ENCODE peak calls at places on chromosomes 11 and 22, in nine cellular contexts. P, S, W, U, O, N, E, Q and A are unnamed samples.

GRCh38 chr11:105588001-105588400 is 21.9 kb upstream of the GRIA4 start:
- DNase-seq in P (no peak), S (no peak), W (no peak), U (no peak), O (no peak), N (no peak), E (no peak), Q (no peak), A (no peak)

GRCh38 chr11:76246271-76246933 is 40.1 kb upstream of the WNT11 start:
- DNase-seq in P (no peak), S (no peak), W (no peak), U (no peak), O (no peak), N (no peak), E (no peak), Q (no peak), A (no peak)

GRCh38 chr22:32627091-32627490 is 152.5 kb downstream of the FBXO7 start:
- DNase-seq in P (no peak), S (no peak), W (no peak), U (peak; percentile 23), O (no peak), N (no peak), E (no peak), Q (no peak), A (no peak)

GRCh38 chr11:19281041-19281440 is 40.3 kb upstream of the E2F8 start:
- DNase-seq in P (no peak), S (no peak), W (no peak), U (no peak), O (no peak), N (peak; percentile 23), E (no peak), Q (no peak), A (no peak)

GRCh38 chr11:35662061-35662648 is 420 bp upstream of the TRIM44 start:
- DNase-seq in P (peak; percentile 55), S (no peak), W (no peak), U (peak; percentile 92), O (peak; percentile 19), N (peak; percentile 27), E (no peak), Q (no peak), A (no peak)

GRCh38 chr22:29716814-29717213 is 3.0 kb upstream of the CABP7 start:
- DNase-seq in P (peak; percentile 38), S (peak; percentile 86), W (peak; percentile 70), U (peak; percentile 84), O (peak; percentile 53), N (no peak), E (no peak), Q (no peak), A (peak; percentile 57)

GRCh38 chr22:47192651-47193437 is 430.4 kb downstream of the TBC1D22A start:
- DNase-seq in P (no peak), S (no peak), W (peak; percentile 18), U (no peak), O (peak; percentile 84), N (no peak), E (peak; percentile 7), Q (peak; percentile 59), A (peak; percentile 25)

GRCh38 chr11:126433244-126433846 is 77.9 kb downstream of the ST3GAL4 start:
- DNase-seq in P (no peak), S (no peak), W (peak; percentile 10), U (no peak), O (no peak), N (no peak), E (no peak), Q (no peak), A (no peak)

GRCh38 chr11:45658292-45658991 is 7.0 kb downstream of the CHST1 start:
- DNase-seq in P (no peak), S (peak; percentile 77), W (peak; percentile 16), U (peak; percentile 10), O (peak; percentile 44), N (no peak), E (peak; percentile 88), Q (no peak), A (peak; percentile 34)

GRCh38 chr22:39148024-39148726 is 4.3 kb downstream of the CBX7 start:
- DNase-seq in P (no peak), S (no peak), W (no peak), U (no peak), O (no peak), N (no peak), E (no peak), Q (peak; percentile 59), A (no peak)

GRCh38 chr11:19642185-19642591 is 70.4 kb upstream of the NAV2 start:
- DNase-seq in P (no peak), S (no peak), W (no peak), U (no peak), O (no peak), N (no peak), E (no peak), Q (no peak), A (no peak)

GRCh38 chr11:72235351-72236057 is 8.5 kb downstream of the PHOX2A start:
- DNase-seq in P (no peak), S (no peak), W (no peak), U (no peak), O (no peak), N (no peak), E (no peak), Q (no peak), A (no peak)

GRCh38 chr11:47979378-47980092 is 824 bp upstream of the PTPRJ start:
- DNase-seq in P (no peak), S (peak; percentile 55), W (no peak), U (no peak), O (no peak), N (no peak), E (no peak), Q (peak; percentile 60), A (no peak)

GRCh38 chr22:31253949-31254348 is 38.3 kb downstream of the PIK3IP1 start:
- DNase-seq in P (no peak), S (no peak), W (no peak), U (peak; percentile 16), O (peak; percentile 73), N (no peak), E (no peak), Q (peak; percentile 79), A (peak; percentile 89)

GRCh38 chr11:31813961-31814868 is 3.1 kb upstream of the PAX6 start:
- DNase-seq in P (no peak), S (peak; percentile 73), W (no peak), U (no peak), O (no peak), N (no peak), E (no peak), Q (no peak), A (no peak)
- H3K27me3 ChIP-seq in P (peaks cover 100% of the 10 kb centered on the region), S (peaks cover 94% of the 10 kb centered on the region), W (peaks cover 68% of the 10 kb centered on the region), U (peaks cover 98% of the 10 kb centered on the region), O (peaks cover 100% of the 10 kb centered on the region), N (peaks cover 28% of the 10 kb centered on the region), E (peaks cover 14% of the 10 kb centered on the region), Q (peaks cover 100% of the 10 kb centered on the region), A (peaks cover 100% of the 10 kb centered on the region)

DNA sequence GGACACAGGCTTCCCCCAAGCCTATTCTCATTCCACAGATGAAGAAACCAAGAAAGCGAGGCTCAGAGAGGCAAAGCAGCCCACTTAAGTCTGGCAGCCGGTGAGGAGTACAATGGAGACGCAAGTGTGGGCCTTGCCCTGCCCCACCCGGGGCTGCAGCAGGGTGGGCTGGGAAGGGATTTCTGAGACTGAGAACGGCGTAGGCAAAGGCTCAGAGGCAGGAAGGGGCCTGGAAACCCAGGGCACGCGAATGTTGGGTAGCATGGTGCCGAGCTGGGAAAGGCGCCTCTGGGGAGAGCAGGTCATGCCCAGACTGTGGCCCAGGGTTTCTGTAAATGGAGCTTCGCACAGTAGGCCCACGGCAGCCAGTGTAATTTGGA is 47.5 kb upstream of the SHISAL1 start:
- DNase-seq in P (no peak), S (no peak), W (no peak), U (no peak), O (no peak), N (no peak), E (no peak), Q (no peak), A (no peak)
- TF ChIP-seq EP300 in P (no peak), S (no peak), W (no peak), U (no peak), O (no peak), N (no peak), E (no peak), Q (no peak), A (no peak)

DNA sequence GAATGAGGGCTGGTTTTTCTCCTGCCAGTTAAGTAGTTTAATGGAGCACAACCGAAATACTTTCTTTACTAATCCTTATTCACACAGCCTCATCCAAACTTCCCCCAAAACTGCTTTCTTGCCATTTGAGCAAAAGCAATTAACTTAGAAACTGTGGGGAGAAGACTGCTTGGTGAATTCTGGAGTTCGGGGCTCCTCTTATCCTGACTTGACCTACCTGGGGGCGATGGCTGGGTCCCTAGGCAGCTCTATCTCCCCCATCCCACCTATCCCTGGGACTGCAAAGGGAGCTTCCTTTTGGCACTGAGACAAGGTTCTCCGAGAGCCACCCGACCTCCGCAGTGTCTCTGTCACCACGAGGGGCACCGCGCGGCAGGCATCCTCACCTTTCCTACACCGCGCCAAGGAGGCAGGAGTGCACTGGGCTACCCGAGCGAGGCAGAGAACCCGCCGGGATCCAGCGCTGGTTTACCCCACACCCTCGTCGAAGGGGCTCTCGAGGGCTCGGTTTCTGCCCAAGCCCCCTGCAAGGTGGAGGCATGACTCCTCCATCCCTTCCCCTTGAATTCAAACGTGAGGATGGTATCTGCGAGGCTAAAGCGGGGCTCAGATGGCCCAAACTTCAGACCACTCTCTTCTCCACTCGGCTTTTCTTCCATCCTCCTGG is 731 bp downstream of the DESI1 start:
- DNase-seq in P (peak; percentile 9), S (peak; percentile 78), W (peak; percentile 46), U (peak; percentile 49), O (peak; percentile 64), N (no peak), E (peak; percentile 61), Q (peak; percentile 80), A (peak; percentile 51)
- TF ChIP-seq CTCF in P (no peak), S (no peak), W (peak; percentile 2), U (no peak), O (no peak), N (no peak), E (no peak), Q (no peak), A (no peak)

GRCh38 chr11:67455054-67455453 is at the start of gene CABP4:
- DNase-seq in P (no peak), S (no peak), W (no peak), U (no peak), O (no peak), N (no peak), E (no peak), Q (no peak), A (no peak)

GRCh38 chr11:67457453-67457852 is 2.3 kb downstream of the CABP4 start:
- DNase-seq in P (no peak), S (no peak), W (no peak), U (no peak), O (no peak), N (no peak), E (peak; percentile 14), Q (no peak), A (no peak)

GRCh38 chr11:67456068-67456705 is 1.0 kb downstream of the CABP4 start:
- DNase-seq in P (no peak), S (no peak), W (no peak), U (no peak), O (no peak), N (no peak), E (peak; percentile 17), Q (no peak), A (no peak)

GRCh38 chr11:67453816-67454732 is 1.1 kb upstream of the CABP4 start:
- DNase-seq in P (no peak), S (no peak), W (no peak), U (no peak), O (no peak), N (no peak), E (peak; percentile 14), Q (no peak), A (no peak)

DNA sequence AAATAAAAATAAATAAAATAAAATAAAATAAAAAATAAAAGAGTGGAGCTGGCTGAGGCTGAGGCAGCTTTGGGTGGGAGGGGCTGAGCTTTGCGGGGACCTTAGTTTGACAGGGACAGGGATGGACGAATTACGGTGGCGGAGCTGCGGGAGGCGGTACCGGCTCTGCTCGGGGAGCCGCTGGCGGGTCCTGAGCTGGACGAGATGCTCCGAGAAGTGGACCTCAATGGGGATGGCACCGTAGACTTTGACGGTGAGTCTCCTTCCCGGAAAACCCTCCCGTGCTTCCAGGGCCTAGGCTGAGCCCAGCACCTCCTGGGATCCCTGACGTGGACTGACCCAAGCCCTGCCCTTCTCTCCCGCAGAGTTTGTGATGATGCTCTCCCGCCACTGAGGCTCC is 3.1 kb downstream of the CABP4 start:
- DNase-seq in P (no peak), S (no peak), W (no peak), U (no peak), O (no peak), N (no peak), E (peak; percentile 14), Q (no peak), A (no peak)
- H3K27me3 ChIP-seq in P (no peaks in the 10 kb centered on the region), S (no peaks in the 10 kb centered on the region), W (no peaks in the 10 kb centered on the region), U (peaks cover 53% of the 10 kb centered on the region), O (no peaks in the 10 kb centered on the region), N (no peaks in the 10 kb centered on the region), E (no peaks in the 10 kb centered on the region), Q (no peaks in the 10 kb centered on the region), A (no peaks in the 10 kb centered on the region)